ENCODE peak calls at places on chromosomes 13 and 19, in eight cellular contexts. One of them, this sample, is unnamed.

GRCh38 chr13:111919826-111920225 is 147.1 kb upstream of the SOX1 start:
- DNase-seq in fibroblast of the aortic adventitia: no peak
- DNase-seq in foreskin fibroblast: no peak
- DNase-seq in choroid plexus epithelial cell: no peak
- DNase-seq in GM12864: no peak
- DNase-seq in breast epithelium: no peak
- DNase-seq in activated CD8-positive, alpha-beta T cell treated with anti-CD3 and anti-CD28 coated beads for 36 hours: no peak
- DNase-seq in SK-N-SH: no peak
- DNase-seq in this sample: no peak

GRCh38 chr13:101452519-101453485 is at the start of gene ITGBL1:
- DNase-seq in fibroblast of the aortic adventitia: peak
- DNase-seq in foreskin fibroblast: peak
- DNase-seq in choroid plexus epithelial cell: peak
- DNase-seq in GM12864: peak
- DNase-seq in breast epithelium: no peak
- DNase-seq in activated CD8-positive, alpha-beta T cell treated with anti-CD3 and anti-CD28 coated beads for 36 hours: no peak
- DNase-seq in SK-N-SH: peak
- DNase-seq in this sample: no peak

GRCh38 chr13:34070006-34070405 is 252.1 kb downstream of the RFC3 start:
- DNase-seq in fibroblast of the aortic adventitia: peak
- DNase-seq in foreskin fibroblast: peak
- DNase-seq in choroid plexus epithelial cell: peak
- DNase-seq in GM12864: no peak
- DNase-seq in breast epithelium: no peak
- DNase-seq in activated CD8-positive, alpha-beta T cell treated with anti-CD3 and anti-CD28 coated beads for 36 hours: no peak
- DNase-seq in SK-N-SH: no peak
- DNase-seq in this sample: no peak

GRCh38 chr13:91112191-91112579 is 235.3 kb upstream of the MIR17HG start:
- DNase-seq in fibroblast of the aortic adventitia: no peak
- DNase-seq in foreskin fibroblast: no peak
- DNase-seq in choroid plexus epithelial cell: no peak
- DNase-seq in GM12864: no peak
- DNase-seq in breast epithelium: no peak
- DNase-seq in activated CD8-positive, alpha-beta T cell treated with anti-CD3 and anti-CD28 coated beads for 36 hours: no peak
- DNase-seq in SK-N-SH: no peak
- DNase-seq in this sample: no peak

GRCh38 chr19:12085074-12085818 is 20.7 kb downstream of the ZNF844 start:
- DNase-seq in fibroblast of the aortic adventitia: no peak
- DNase-seq in foreskin fibroblast: peak
- DNase-seq in choroid plexus epithelial cell: no peak
- DNase-seq in GM12864: no peak
- DNase-seq in breast epithelium: no peak
- DNase-seq in activated CD8-positive, alpha-beta T cell treated with anti-CD3 and anti-CD28 coated beads for 36 hours: peak
- DNase-seq in SK-N-SH: no peak
- DNase-seq in this sample: no peak

GRCh38 chr13:110915057-110915873 is at the start of gene ANKRD10:
- DNase-seq in fibroblast of the aortic adventitia: peak
- DNase-seq in foreskin fibroblast: peak
- DNase-seq in choroid plexus epithelial cell: peak
- DNase-seq in GM12864: peak
- DNase-seq in breast epithelium: peak
- DNase-seq in activated CD8-positive, alpha-beta T cell treated with anti-CD3 and anti-CD28 coated beads for 36 hours: peak
- DNase-seq in SK-N-SH: peak
- DNase-seq in this sample: peak

GRCh38 chr19:32532233-32532632 is 48.8 kb upstream of the PDCD5 start:
- DNase-seq in fibroblast of the aortic adventitia: no peak
- DNase-seq in foreskin fibroblast: no peak
- DNase-seq in choroid plexus epithelial cell: no peak
- DNase-seq in GM12864: no peak
- DNase-seq in breast epithelium: no peak
- DNase-seq in activated CD8-positive, alpha-beta T cell treated with anti-CD3 and anti-CD28 coated beads for 36 hours: no peak
- DNase-seq in SK-N-SH: no peak
- DNase-seq in this sample: no peak

GRCh38 chr19:40813182-40813581 is 14.2 kb downstream of the EGLN2 start:
- DNase-seq in fibroblast of the aortic adventitia: peak
- DNase-seq in foreskin fibroblast: no peak
- DNase-seq in choroid plexus epithelial cell: peak
- DNase-seq in GM12864: no peak
- DNase-seq in breast epithelium: peak
- DNase-seq in activated CD8-positive, alpha-beta T cell treated with anti-CD3 and anti-CD28 coated beads for 36 hours: no peak
- DNase-seq in SK-N-SH: no peak
- DNase-seq in this sample: no peak

GRCh38 chr13:79662882-79663281 is 181.9 kb downstream of the NDFIP2 start:
- DNase-seq in fibroblast of the aortic adventitia: no peak
- DNase-seq in foreskin fibroblast: peak
- DNase-seq in choroid plexus epithelial cell: peak
- DNase-seq in GM12864: no peak
- DNase-seq in breast epithelium: no peak
- DNase-seq in activated CD8-positive, alpha-beta T cell treated with anti-CD3 and anti-CD28 coated beads for 36 hours: no peak
- DNase-seq in SK-N-SH: no peak
- DNase-seq in this sample: no peak

GRCh38 chr19:41689993-41690800 is 2.1 kb upstream of the CEACAM7 start:
- DNase-seq in fibroblast of the aortic adventitia: no peak
- DNase-seq in foreskin fibroblast: no peak
- DNase-seq in choroid plexus epithelial cell: no peak
- DNase-seq in GM12864: no peak
- DNase-seq in breast epithelium: no peak
- DNase-seq in activated CD8-positive, alpha-beta T cell treated with anti-CD3 and anti-CD28 coated beads for 36 hours: no peak
- DNase-seq in SK-N-SH: no peak
- DNase-seq in this sample: no peak

GRCh38 chr13:107461751-107462150 is 753.6 kb downstream of the LIG4 start:
- DNase-seq in fibroblast of the aortic adventitia: peak
- DNase-seq in foreskin fibroblast: no peak
- DNase-seq in choroid plexus epithelial cell: peak
- DNase-seq in GM12864: no peak
- DNase-seq in breast epithelium: no peak
- DNase-seq in activated CD8-positive, alpha-beta T cell treated with anti-CD3 and anti-CD28 coated beads for 36 hours: no peak
- DNase-seq in SK-N-SH: no peak
- DNase-seq in this sample: no peak

GRCh38 chr13:60482012-60482411 is 85.0 kb downstream of the TDRD3 start:
- DNase-seq in fibroblast of the aortic adventitia: peak
- DNase-seq in foreskin fibroblast: peak
- DNase-seq in choroid plexus epithelial cell: peak
- DNase-seq in GM12864: no peak
- DNase-seq in breast epithelium: no peak
- DNase-seq in activated CD8-positive, alpha-beta T cell treated with anti-CD3 and anti-CD28 coated beads for 36 hours: peak
- DNase-seq in SK-N-SH: no peak
- DNase-seq in this sample: no peak

GRCh38 chr19:44653977-44654784 is 10.5 kb downstream of the PVR start:
- DNase-seq in fibroblast of the aortic adventitia: peak
- DNase-seq in foreskin fibroblast: peak
- DNase-seq in choroid plexus epithelial cell: peak
- DNase-seq in GM12864: peak
- DNase-seq in breast epithelium: peak
- DNase-seq in activated CD8-positive, alpha-beta T cell treated with anti-CD3 and anti-CD28 coated beads for 36 hours: peak
- DNase-seq in SK-N-SH: no peak
- DNase-seq in this sample: peak

GRCh38 chr19:55385236-55385748 is 440 bp upstream of the RPL28 start:
- DNase-seq in fibroblast of the aortic adventitia: peak
- DNase-seq in foreskin fibroblast: peak
- DNase-seq in choroid plexus epithelial cell: peak
- DNase-seq in GM12864: peak
- DNase-seq in breast epithelium: peak
- DNase-seq in activated CD8-positive, alpha-beta T cell treated with anti-CD3 and anti-CD28 coated beads for 36 hours: peak
- DNase-seq in SK-N-SH: peak
- DNase-seq in this sample: peak
- TF ChIP-seq CTCF in fibroblast of the aortic adventitia: no peak
- TF ChIP-seq CTCF in foreskin fibroblast: no peak
- TF ChIP-seq CTCF in choroid plexus epithelial cell: no peak
- TF ChIP-seq CTCF in GM12864: no peak
- TF ChIP-seq CTCF in breast epithelium: no peak
- TF ChIP-seq CTCF in activated CD8-positive, alpha-beta T cell treated with anti-CD3 and anti-CD28 coated beads for 36 hours: no peak
- TF ChIP-seq CTCF in SK-N-SH: no peak
- TF ChIP-seq CTCF in this sample: no peak

GRCh38 chr19:49020342-49020741 is 3.5 kb upstream of the LHB start:
- DNase-seq in fibroblast of the aortic adventitia: no peak
- DNase-seq in foreskin fibroblast: no peak
- DNase-seq in choroid plexus epithelial cell: no peak
- DNase-seq in GM12864: no peak
- DNase-seq in breast epithelium: no peak
- DNase-seq in activated CD8-positive, alpha-beta T cell treated with anti-CD3 and anti-CD28 coated beads for 36 hours: no peak
- DNase-seq in SK-N-SH: no peak
- DNase-seq in this sample: no peak

GRCh38 chr19:49020931-49021895 is 2.9 kb downstream of the CGB3 start:
- DNase-seq in fibroblast of the aortic adventitia: no peak
- DNase-seq in foreskin fibroblast: peak
- DNase-seq in choroid plexus epithelial cell: peak
- DNase-seq in GM12864: no peak
- DNase-seq in breast epithelium: no peak
- DNase-seq in activated CD8-positive, alpha-beta T cell treated with anti-CD3 and anti-CD28 coated beads for 36 hours: peak
- DNase-seq in SK-N-SH: peak
- DNase-seq in this sample: no peak

GRCh38 chr19:49017041-49017665 is at the start of gene LHB:
- DNase-seq in fibroblast of the aortic adventitia: no peak
- DNase-seq in foreskin fibroblast: no peak
- DNase-seq in choroid plexus epithelial cell: no peak
- DNase-seq in GM12864: no peak
- DNase-seq in breast epithelium: no peak
- DNase-seq in activated CD8-positive, alpha-beta T cell treated with anti-CD3 and anti-CD28 coated beads for 36 hours: no peak
- DNase-seq in SK-N-SH: peak
- DNase-seq in this sample: no peak

GRCh38 chr19:49017666-49018351 is 918 bp upstream of the LHB start:
- DNase-seq in fibroblast of the aortic adventitia: peak
- DNase-seq in foreskin fibroblast: peak
- DNase-seq in choroid plexus epithelial cell: peak
- DNase-seq in GM12864: no peak
- DNase-seq in breast epithelium: no peak
- DNase-seq in activated CD8-positive, alpha-beta T cell treated with anti-CD3 and anti-CD28 coated beads for 36 hours: peak
- DNase-seq in SK-N-SH: peak
- DNase-seq in this sample: peak

DNA sequence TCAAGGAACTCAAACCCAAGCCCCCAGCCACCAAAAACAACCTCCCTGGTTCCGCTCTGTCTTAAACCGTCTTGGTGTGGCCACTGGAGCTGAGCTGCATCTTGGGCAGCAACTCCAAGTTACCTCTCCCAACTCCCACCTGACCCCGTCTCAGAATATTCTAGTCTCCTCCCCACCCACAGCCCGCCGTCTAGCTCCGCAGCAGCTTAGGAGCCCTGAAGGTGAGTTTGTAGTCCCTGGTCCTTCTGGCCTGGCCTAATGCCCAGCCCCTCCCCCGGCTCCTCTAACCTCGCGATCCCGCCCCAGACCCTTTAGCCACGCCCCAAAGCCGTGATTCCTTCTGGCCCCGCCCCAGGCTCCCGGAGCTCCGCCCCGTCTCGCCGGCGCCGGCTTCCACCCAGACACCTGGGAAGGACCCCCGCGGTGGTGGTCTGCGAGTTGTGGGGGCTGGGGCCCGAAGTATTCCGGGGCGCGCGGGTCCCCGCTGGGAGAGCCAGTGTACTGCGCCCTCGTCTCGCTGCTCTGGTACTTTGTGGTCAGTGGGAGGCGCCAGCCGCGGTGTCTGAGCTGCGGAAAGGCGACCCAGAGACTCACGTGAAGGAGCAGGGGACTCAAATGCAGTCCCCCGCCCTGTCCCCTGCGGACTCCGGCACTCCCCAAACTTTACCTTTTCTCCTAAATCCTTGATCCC is 2.5 kb upstream of the LHB start:
- DNase-seq in fibroblast of the aortic adventitia: no peak
- DNase-seq in foreskin fibroblast: peak
- DNase-seq in choroid plexus epithelial cell: peak
- DNase-seq in GM12864: no peak
- DNase-seq in breast epithelium: peak
- DNase-seq in activated CD8-positive, alpha-beta T cell treated with anti-CD3 and anti-CD28 coated beads for 36 hours: peak
- DNase-seq in SK-N-SH: peak
- DNase-seq in this sample: peak
- TF ChIP-seq CTCF in fibroblast of the aortic adventitia: peak
- TF ChIP-seq CTCF in foreskin fibroblast: no peak
- TF ChIP-seq CTCF in choroid plexus epithelial cell: no peak
- TF ChIP-seq CTCF in GM12864: no peak
- TF ChIP-seq CTCF in breast epithelium: no peak
- TF ChIP-seq CTCF in activated CD8-positive, alpha-beta T cell treated with anti-CD3 and anti-CD28 coated beads for 36 hours: no peak
- TF ChIP-seq CTCF in SK-N-SH: peak
- TF ChIP-seq CTCF in this sample: peak

DNA sequence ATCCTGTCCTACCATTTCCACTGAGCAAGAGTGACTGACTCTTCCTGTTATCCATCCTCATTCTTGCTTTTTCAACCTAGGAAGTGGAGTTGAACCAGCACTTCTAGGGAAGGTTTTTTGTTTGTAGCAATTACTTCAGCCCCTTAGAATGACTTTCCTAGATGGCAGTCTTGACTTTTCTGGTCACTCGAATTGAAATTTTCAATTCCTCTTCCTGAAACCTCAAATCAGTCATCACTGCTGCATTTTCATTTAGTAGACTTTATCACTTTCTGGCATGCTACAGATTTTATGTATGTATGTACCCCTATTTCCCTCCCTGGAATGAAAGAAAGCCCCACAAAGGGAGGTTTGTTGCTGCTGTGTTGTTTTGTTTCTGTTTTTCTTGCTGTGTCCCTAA is 915.9 kb downstream of the PCDH17 start:
- DNase-seq in fibroblast of the aortic adventitia: no peak
- DNase-seq in foreskin fibroblast: no peak
- DNase-seq in choroid plexus epithelial cell: no peak
- DNase-seq in GM12864: no peak
- DNase-seq in breast epithelium: no peak
- DNase-seq in activated CD8-positive, alpha-beta T cell treated with anti-CD3 and anti-CD28 coated beads for 36 hours: no peak
- DNase-seq in SK-N-SH: no peak
- DNase-seq in this sample: no peak
- TF ChIP-seq CTCF in fibroblast of the aortic adventitia: no peak
- TF ChIP-seq CTCF in foreskin fibroblast: no peak
- TF ChIP-seq CTCF in choroid plexus epithelial cell: no peak
- TF ChIP-seq CTCF in GM12864: no peak
- TF ChIP-seq CTCF in breast epithelium: no peak
- TF ChIP-seq CTCF in activated CD8-positive, alpha-beta T cell treated with anti-CD3 and anti-CD28 coated beads for 36 hours: no peak
- TF ChIP-seq CTCF in SK-N-SH: no peak
- TF ChIP-seq CTCF in this sample: no peak

GRCh38 chr19:28727835-28728159 is 485.2 kb downstream of the UQCRFS1 start:
- DNase-seq in fibroblast of the aortic adventitia: no peak
- DNase-seq in foreskin fibroblast: no peak
- DNase-seq in choroid plexus epithelial cell: no peak
- DNase-seq in GM12864: no peak
- DNase-seq in breast epithelium: no peak
- DNase-seq in activated CD8-positive, alpha-beta T cell treated with anti-CD3 and anti-CD28 coated beads for 36 hours: no peak
- DNase-seq in SK-N-SH: no peak
- DNase-seq in this sample: no peak
- TF ChIP-seq CTCF in fibroblast of the aortic adventitia: no peak
- TF ChIP-seq CTCF in foreskin fibroblast: no peak
- TF ChIP-seq CTCF in choroid plexus epithelial cell: no peak
- TF ChIP-seq CTCF in GM12864: no peak
- TF ChIP-seq CTCF in breast epithelium: no peak
- TF ChIP-seq CTCF in activated CD8-positive, alpha-beta T cell treated with anti-CD3 and anti-CD28 coated beads for 36 hours: no peak
- TF ChIP-seq CTCF in SK-N-SH: peak
- TF ChIP-seq CTCF in this sample: no peak

GRCh38 chr19:49635530-49636229 is 4.3 kb downstream of the RRAS start:
- DNase-seq in fibroblast of the aortic adventitia: no peak
- DNase-seq in foreskin fibroblast: peak
- DNase-seq in choroid plexus epithelial cell: peak
- DNase-seq in GM12864: no peak
- DNase-seq in breast epithelium: no peak
- DNase-seq in activated CD8-positive, alpha-beta T cell treated with anti-CD3 and anti-CD28 coated beads for 36 hours: no peak
- DNase-seq in SK-N-SH: no peak
- DNase-seq in this sample: no peak
- TF ChIP-seq CTCF in fibroblast of the aortic adventitia: peak
- TF ChIP-seq CTCF in foreskin fibroblast: peak
- TF ChIP-seq CTCF in choroid plexus epithelial cell: peak
- TF ChIP-seq CTCF in GM12864: no peak
- TF ChIP-seq CTCF in breast epithelium: no peak
- TF ChIP-seq CTCF in activated CD8-positive, alpha-beta T cell treated with anti-CD3 and anti-CD28 coated beads for 36 hours: no peak
- TF ChIP-seq CTCF in SK-N-SH: no peak
- TF ChIP-seq CTCF in this sample: no peak